ENCODE peak calls at places on chromosome 13, in four cellular contexts. P is psoas muscle, A is uterus, H is PC-9. B is an unnamed sample. For H3K9me3, the result is how much of the 10 kb centered on the place peaks cover.

GRCh38 chr13:92991687-92992086 is 234.9 kb upstream of the GPC6 start:
- DNase-seq in P (no peak), A (no peak), H (no peak), B (no peak)

GRCh38 chr13:20127563-20128458 is 33.0 kb downstream of the GJA3 start:
- DNase-seq in P (peak), A (peak), H (peak), B (peak)

GRCh38 chr13:113145911-113146598 is 12.4 kb upstream of the PROZ start:
- DNase-seq in P (no peak), A (no peak), H (no peak), B (no peak)

GRCh38 chr13:76019421-76020044 is 383.4 kb downstream of the LMO7 start:
- DNase-seq in P (no peak), A (no peak), H (no peak), B (no peak)

GRCh38 chr13:51397262-51397933 is 55.4 kb downstream of the INTS6 start:
- DNase-seq in P (peak), A (no peak), H (no peak), B (no peak)

GRCh38 chr13:46641274-46642081 is 88.5 kb downstream of the LRCH1 start:
- DNase-seq in P (no peak), A (no peak), H (no peak), B (no peak)

GRCh38 chr13:97242755-97243497 is 20.8 kb downstream of the MBNL2 start:
- DNase-seq in P (peak), A (no peak), H (no peak), B (no peak)

GRCh38 chr13:20814224-20814910 is 40.6 kb upstream of the EEF1AKMT1 start:
- DNase-seq in P (peak), A (peak), H (peak), B (no peak)

GRCh38 chr13:32060319-32060924 is 28.8 kb downstream of the FRY start:
- DNase-seq in P (peak), A (no peak), H (no peak), B (no peak)

DNA sequence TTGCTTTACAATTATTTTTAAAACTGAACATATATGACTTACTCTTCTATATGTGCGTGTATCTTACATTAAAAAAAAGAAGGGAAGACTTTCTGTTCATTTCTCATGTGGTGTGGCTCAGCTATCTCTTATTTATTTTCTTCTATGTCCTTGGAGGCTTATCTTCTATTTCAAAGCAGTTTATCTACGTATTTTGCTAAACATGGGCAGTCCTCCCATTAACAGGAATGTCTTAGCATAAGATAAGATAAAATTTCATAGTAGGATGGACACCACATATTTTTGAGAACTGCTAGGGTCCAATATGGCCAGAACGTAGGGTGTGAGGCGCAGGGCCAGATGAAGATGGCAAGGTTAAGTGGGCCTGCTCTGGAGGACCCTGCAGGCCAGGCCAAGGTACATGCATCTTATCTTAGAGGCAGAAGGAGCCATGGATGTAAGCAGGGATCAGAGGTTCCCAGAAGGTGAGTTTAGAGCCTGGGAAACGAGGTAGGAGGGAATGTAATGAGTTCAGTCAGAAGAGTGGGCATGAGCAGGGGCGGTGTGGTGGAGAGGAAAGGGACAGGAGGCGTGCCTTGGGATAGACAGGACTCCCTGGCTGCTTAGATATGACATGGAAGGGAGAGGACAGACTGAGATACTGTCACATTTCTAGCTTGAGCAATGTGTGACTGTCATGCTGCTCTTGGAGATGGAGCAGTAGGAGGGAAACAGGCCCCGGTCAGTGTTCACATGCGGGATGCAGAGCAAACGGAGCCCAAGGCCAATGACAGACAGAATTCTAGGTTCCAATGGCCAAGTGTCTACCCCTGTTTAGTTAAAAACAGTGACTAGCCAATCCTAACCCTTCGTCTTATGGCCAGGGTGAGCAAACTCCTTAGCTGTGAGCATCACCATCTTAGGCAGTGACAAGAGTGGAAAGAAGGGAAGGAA is 68.6 kb upstream of the MEDAG start:
- DNase-seq in P (no peak), A (no peak), H (no peak), B (no peak)
- H3K27ac ChIP-seq in P (no peak), A (no peak), H (no peak), B (no peak)

GRCh38 chr13:27791901-27792392 is 336 bp upstream of the GSX1 start:
- DNase-seq in P (no peak), A (no peak), H (no peak), B (no peak)
- H3K9me3 ChIP-seq in P (under half), A (under half), H (under half), B (under half)

GRCh38 chr13:98298599-98298998 is 121.5 kb upstream of the RNF113B start:
- DNase-seq in P (no peak), A (no peak), H (no peak), B (no peak)

GRCh38 chr13:98299954-98300350 is 122.9 kb upstream of the RNF113B start:
- DNase-seq in P (no peak), A (no peak), H (no peak), B (no peak)

GRCh38 chr13:98295371-98295770 is 118.3 kb upstream of the RNF113B start:
- DNase-seq in P (no peak), A (no peak), H (no peak), B (no peak)

GRCh38 chr13:98299243-98299953 is 122.3 kb upstream of the RNF113B start:
- DNase-seq in P (no peak), A (no peak), H (no peak), B (no peak)

GRCh38 chr13:98297043-98297442 is 120.0 kb upstream of the RNF113B start:
- DNase-seq in P (no peak), A (no peak), H (no peak), B (no peak)
- H3K27ac ChIP-seq in P (no peak), A (no peak), H (no peak), B (no peak)

GRCh38 chr13:25902946-25903345 is 148.9 kb downstream of the SHISA2 start:
- DNase-seq in P (no peak), A (no peak), H (no peak), B (no peak)

GRCh38 chr13:25898991-25899390 is 152.8 kb downstream of the SHISA2 start:
- DNase-seq in P (no peak), A (no peak), H (no peak), B (no peak)

GRCh38 chr13:25899464-25899863 is 152.4 kb downstream of the SHISA2 start:
- DNase-seq in P (no peak), A (no peak), H (no peak), B (no peak)

GRCh38 chr13:25899952-25900351 is 151.9 kb downstream of the SHISA2 start:
- DNase-seq in P (no peak), A (no peak), H (no peak), B (no peak)

DNA sequence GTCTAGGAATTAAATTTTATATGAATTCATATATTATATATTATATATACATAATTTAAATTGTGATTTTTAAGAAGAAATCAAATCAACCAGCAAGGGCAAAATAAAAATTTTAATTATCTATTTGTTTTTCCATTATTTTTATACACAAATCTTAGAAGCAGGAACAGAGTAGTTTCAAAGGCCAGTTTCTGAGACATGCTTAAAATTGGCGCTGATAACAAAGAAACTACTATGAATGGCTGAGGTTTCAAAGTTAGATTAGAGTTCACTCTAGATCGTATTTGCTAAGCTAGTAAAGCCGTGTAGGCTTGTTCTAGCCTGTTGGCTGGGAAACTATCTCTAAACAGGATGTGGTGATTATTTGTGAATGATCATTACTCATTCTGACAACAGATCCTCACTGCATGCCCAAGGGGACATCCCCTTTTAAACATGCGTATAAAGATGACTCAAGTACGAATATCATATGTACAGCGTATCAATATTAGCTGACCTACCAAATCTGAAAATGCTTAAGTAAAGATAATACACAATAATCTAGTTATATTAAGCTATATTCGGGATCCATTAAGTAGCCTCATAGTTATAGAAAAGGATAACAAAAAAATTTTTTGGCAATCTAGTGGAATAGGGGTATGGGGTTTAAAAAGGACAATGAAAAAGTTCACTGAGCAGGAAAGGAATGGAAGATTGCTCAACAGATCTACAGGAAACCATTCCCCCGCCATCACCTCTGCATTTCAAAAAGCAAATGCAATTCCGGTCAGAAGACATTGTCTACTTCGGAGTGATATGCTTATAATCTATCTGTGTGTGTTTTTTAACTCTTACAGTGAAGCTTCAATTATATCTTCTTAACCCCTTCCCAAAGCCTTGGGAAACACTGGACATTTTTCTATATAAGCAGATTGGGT is 150.1 kb downstream of the SHISA2 start:
- DNase-seq in P (no peak), A (no peak), H (no peak), B (no peak)
- H3K9me3 ChIP-seq in P (under half), A (under half), H (under half), B (under half)

DNA sequence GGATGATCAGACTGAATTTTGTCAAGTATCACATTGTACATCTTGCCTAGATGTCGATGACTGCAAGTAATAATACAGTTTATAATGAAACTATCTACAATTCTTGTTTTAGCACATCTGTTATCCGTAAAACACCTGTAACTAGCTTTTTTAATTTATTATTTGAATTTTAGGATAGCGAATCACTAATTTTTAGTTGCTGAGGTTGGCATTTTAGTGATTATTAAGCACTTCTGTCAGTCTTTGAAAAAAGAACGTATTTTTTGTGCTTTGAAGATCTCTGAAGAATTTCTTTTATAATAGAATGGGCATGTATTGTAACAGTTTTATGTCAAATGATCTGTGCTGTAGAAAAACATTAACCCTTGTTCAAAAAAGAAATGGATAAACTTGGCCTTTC is 11.5 kb upstream of the MLNR start:
- DNase-seq in P (no peak), A (no peak), H (no peak), B (no peak)
- H3K27ac ChIP-seq in P (no peak), A (no peak), H (no peak), B (no peak)

GRCh38 chr13:53941588-53942190 is 913.1 kb downstream of the OLFM4 start:
- DNase-seq in P (no peak), A (no peak), H (no peak), B (no peak)
- H3K9me3 ChIP-seq in P (under half), A (under half), H (under half), B (under half)

DNA sequence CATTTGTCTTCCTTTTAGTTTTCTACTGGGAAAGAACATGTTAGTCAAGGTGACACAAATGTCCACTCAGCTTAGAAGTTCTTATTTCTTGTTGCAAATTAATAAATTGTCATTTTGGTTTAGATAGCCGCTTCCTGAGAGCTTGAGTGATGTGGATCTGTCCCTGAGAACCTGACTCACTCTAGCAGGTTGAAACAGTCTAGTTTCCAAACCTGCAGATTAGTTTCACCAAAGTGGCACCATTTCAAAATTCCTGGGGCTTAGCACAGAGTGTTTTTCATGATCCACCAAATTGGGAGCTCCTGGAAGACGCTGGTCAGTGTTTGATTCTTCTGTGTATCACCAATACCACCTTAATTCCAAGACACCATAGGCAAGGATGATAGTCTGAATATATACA is 119.4 kb upstream of the TSC22D1 start:
- DNase-seq in P (no peak), A (no peak), H (no peak), B (no peak)
- H3K27ac ChIP-seq in P (peak), A (no peak), H (no peak), B (no peak)

DNA sequence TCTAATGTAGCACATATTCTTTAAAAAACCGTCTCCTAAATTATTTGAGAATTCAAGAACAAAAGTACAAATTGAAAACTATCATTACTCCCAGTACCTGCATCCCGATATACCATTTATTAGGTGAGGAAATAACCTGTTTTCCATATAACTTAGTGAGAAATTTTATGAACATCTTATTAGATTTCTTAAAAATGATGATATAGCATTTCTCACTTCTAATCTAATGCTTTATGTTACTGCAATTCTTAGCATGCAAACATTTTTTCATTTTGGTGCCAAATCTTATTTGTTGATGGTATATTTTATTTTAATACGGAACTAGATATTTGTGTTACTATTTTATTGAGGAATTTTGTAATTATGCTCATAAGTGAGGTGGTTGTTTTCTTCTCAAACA is 1321.3 kb upstream of the SLC10A2 start:
- DNase-seq in P (no peak), A (no peak), H (no peak), B (no peak)
- H3K9me3 ChIP-seq in P (under half), A (under half), H (under half), B (under half)

GRCh38 chr13:24351423-24351822 is 42.0 kb downstream of the C1QTNF9 start:
- DNase-seq in P (no peak), A (no peak), H (no peak), B (no peak)

GRCh38 chr13:24348385-24348784 is 39.0 kb downstream of the C1QTNF9 start:
- DNase-seq in P (no peak), A (no peak), H (peak), B (no peak)

GRCh38 chr13:24353736-24354135 is 44.4 kb downstream of the C1QTNF9 start:
- DNase-seq in P (no peak), A (no peak), H (no peak), B (no peak)

DNA sequence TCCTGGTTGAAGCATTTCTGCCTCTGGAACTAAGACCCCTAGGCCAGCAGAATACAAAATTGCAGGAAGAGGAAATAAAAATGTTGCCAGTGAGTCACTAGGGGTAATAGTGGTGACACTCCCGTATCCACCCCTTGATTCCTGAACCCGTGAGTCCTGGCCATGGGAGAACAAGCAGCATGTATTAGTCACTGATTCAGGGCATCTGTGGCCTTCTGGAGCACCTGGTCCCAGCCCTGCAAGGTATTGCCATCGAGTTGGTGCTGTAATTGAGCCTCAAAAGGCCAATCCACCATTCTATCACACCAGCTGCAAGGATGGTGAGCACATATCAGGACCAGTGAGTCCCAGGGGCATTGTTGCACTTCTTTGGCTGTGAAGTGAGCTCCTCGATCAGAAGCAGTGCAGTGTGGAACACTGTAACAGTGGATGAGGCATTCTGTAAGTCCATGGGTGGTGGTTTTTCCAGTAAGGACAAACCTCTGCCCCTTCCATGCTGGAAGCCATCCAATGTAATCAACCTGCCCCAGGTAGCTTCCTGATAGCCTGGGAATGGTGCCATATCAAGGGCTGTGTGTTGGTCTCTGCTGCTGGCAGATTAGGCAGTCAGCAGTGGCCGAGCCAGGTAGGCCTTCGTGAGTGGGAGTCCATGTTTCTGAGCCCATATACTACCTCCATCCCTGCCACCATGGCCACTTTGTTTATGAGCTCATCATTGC is 39.6 kb downstream of the C1QTNF9 start:
- DNase-seq in P (no peak), A (no peak), H (peak), B (no peak)
- H3K27ac ChIP-seq in P (no peak), A (no peak), H (peak), B (no peak)